ENCODE peak calls at places on chromosomes 16 and 17, in four cellular contexts. One of them, this sample, is unnamed. For H3K9me3, the result is how much of the 10 kb centered on the place peaks cover.

GRCh38 chr16:65658339-65659275 is 536.7 kb upstream of the CDH11 start:
- DNase-seq in DND-41: no peak
- DNase-seq in heart right ventricle: no peak
- DNase-seq in uterus: peak
- DNase-seq in this sample: no peak

GRCh38 chr16:5776876-5777275 is 679.3 kb upstream of the EEF2KMT start:
- DNase-seq in DND-41: no peak
- DNase-seq in uterus: no peak
- DNase-seq in heart right ventricle: no peak
- DNase-seq in this sample: no peak

GRCh38 chr17:78340183-78340955 is 19.5 kb downstream of the SOCS3 start:
- DNase-seq in uterus: no peak
- DNase-seq in DND-41: no peak
- DNase-seq in heart right ventricle: no peak
- DNase-seq in this sample: no peak

GRCh38 chr17:82193520-82194236 is 19.0 kb downstream of the CCDC57 start:
- DNase-seq in DND-41: no peak
- DNase-seq in uterus: no peak
- DNase-seq in heart right ventricle: no peak
- DNase-seq in this sample: no peak

GRCh38 chr16:75820672-75821071 is 94.4 kb upstream of the CPHXL start:
- DNase-seq in uterus: no peak
- DNase-seq in heart right ventricle: no peak
- DNase-seq in DND-41: no peak
- DNase-seq in this sample: no peak

GRCh38 chr17:82333279-82334171 is at the start of gene SECTM1:
- DNase-seq in DND-41: no peak
- DNase-seq in uterus: peak
- DNase-seq in heart right ventricle: peak
- DNase-seq in this sample: no peak

GRCh38 chr17:67055041-67055443 is 10.7 kb downstream of the CACNG1 start:
- DNase-seq in heart right ventricle: no peak
- DNase-seq in uterus: no peak
- DNase-seq in DND-41: no peak
- DNase-seq in this sample: no peak

GRCh38 chr16:79573071-79573470 is 27.5 kb downstream of the MAF start:
- DNase-seq in uterus: no peak
- DNase-seq in DND-41: no peak
- DNase-seq in heart right ventricle: no peak
- DNase-seq in this sample: no peak

GRCh38 chr16:13633381-13633861 is 286.5 kb upstream of the ERCC4 start:
- DNase-seq in DND-41: no peak
- DNase-seq in heart right ventricle: no peak
- DNase-seq in uterus: no peak
- DNase-seq in this sample: no peak

DNA sequence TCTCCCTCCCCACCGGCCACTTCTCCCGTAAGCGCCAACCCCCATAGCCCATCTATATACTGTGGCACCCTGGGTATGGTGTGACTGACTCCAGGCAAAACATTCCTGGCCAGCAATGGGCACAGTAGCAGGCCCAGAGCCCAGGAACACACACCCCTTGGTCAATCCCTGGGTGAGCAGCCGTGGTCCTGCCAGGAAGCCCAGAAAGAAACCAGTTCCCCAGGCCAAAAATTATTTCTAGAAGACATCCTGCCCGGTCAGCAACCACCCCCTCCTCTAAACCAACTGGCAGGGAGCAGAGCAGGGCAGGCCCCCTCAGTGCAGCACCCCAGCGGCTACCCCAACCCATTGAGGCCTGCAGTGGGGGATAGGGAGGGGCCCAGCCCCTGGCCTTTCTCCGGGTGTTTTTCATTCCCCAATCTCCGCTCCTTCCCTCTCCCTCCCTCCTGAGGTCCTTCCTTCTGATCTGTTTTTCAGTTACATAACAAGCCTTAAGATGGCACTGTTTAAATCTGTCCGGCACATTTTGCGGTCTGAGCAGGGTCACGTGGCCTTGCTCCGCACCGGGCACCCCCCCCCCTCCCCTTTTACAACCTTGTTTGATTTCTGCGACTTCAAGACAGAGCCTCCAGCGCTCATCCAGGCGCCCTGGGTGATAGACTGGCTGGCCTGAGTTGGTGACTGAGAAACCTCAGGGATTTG is 2.0 kb downstream of the NPTX1 start:
- DNase-seq in uterus: no peak
- DNase-seq in DND-41: no peak
- DNase-seq in heart right ventricle: no peak
- DNase-seq in this sample: no peak
- TF ChIP-seq CTCF in uterus: no peak
- TF ChIP-seq CTCF in DND-41: no peak
- TF ChIP-seq CTCF in heart right ventricle: no peak
- TF ChIP-seq CTCF in this sample: peak

DNA sequence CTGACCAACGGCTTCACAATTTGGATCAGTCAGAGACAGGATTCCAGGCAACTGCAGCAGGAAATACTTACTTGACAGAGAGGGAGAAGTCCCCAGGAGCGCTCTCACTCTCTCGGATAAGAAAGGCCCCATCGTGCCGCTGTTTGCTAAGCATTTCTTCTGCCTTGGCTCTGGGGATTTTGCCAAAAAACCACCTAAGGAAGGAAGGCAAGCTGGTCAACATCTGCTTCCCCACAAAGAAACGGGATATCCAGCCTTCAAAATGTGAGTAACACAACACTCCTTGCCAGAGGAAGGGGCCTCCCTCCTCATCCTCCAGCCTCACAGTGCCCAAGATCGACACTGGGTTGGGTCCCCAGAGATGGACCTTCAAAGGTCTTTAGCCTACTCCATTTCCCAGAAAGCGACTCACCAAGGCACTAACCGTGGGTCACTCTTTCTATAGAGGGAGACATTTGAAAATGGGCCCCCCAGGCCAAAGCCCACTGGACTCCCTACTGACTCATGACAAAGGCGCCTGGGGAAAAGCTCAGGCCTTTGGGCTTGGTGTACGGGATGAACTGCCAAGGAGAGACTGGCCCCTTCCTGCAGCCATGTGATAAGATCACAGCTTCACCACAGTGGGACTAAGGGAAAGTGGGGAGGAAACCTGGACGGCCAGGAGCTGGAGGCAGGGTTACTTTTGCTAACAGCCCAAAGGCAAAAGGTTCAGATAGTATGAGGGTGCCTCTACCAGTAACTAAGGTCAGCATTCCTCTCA is 36.8 kb upstream of the SLC25A19 start:
- DNase-seq in DND-41: no peak
- DNase-seq in uterus: no peak
- DNase-seq in heart right ventricle: no peak
- DNase-seq in this sample: no peak
- H3K27ac ChIP-seq in DND-41: peak
- H3K27ac ChIP-seq in uterus: no peak
- H3K27ac ChIP-seq in heart right ventricle: peak
- H3K27ac ChIP-seq in this sample: peak

GRCh38 chr16:35516971-35517370 is 2057.6 kb downstream of the TP53TG3F start:
- DNase-seq in heart right ventricle: no peak
- DNase-seq in uterus: no peak
- DNase-seq in DND-41: no peak
- DNase-seq in this sample: no peak
- H3K9me3 ChIP-seq in heart right ventricle: under half
- H3K9me3 ChIP-seq in uterus: under half
- H3K9me3 ChIP-seq in DND-41: under half
- H3K9me3 ChIP-seq in this sample: under half

GRCh38 chr17:58432806-58433573 is 15.7 kb upstream of the RNF43 start:
- DNase-seq in uterus: no peak
- DNase-seq in DND-41: no peak
- DNase-seq in heart right ventricle: no peak
- DNase-seq in this sample: no peak
- TF ChIP-seq CTCF in uterus: no peak
- TF ChIP-seq CTCF in DND-41: no peak
- TF ChIP-seq CTCF in heart right ventricle: no peak
- TF ChIP-seq CTCF in this sample: no peak

GRCh38 chr17:2266045-2266864 is 37.3 kb downstream of the SMG6 start:
- DNase-seq in heart right ventricle: no peak
- DNase-seq in DND-41: peak
- DNase-seq in uterus: no peak
- DNase-seq in this sample: peak

GRCh38 chr17:2264023-2264860 is 39.3 kb downstream of the SMG6 start:
- DNase-seq in heart right ventricle: no peak
- DNase-seq in DND-41: no peak
- DNase-seq in uterus: no peak
- DNase-seq in this sample: no peak

GRCh38 chr17:2267354-2267753 is 36.2 kb downstream of the SMG6 start:
- DNase-seq in heart right ventricle: no peak
- DNase-seq in uterus: no peak
- DNase-seq in DND-41: no peak
- DNase-seq in this sample: no peak

GRCh38 chr17:2263183-2263954 is 40.2 kb downstream of the SMG6 start:
- DNase-seq in DND-41: no peak
- DNase-seq in heart right ventricle: no peak
- DNase-seq in uterus: no peak
- DNase-seq in this sample: no peak

GRCh38 chr17:2266865-2267228 is 36.7 kb downstream of the SMG6 start:
- DNase-seq in uterus: no peak
- DNase-seq in heart right ventricle: no peak
- DNase-seq in DND-41: peak
- DNase-seq in this sample: no peak
- H3K27ac ChIP-seq in uterus: peak
- H3K27ac ChIP-seq in heart right ventricle: no peak
- H3K27ac ChIP-seq in DND-41: peak
- H3K27ac ChIP-seq in this sample: peak